ENCODE peak calls at places on chromosomes 11 and 22, in nine cellular contexts. C is MV-4-11, L is HT1080, Z is T-cell, F is smooth muscle cell of the brain vasculature, N is activated T-helper 1 cell treated with Interleukin-2 at 50 U/mL for 16 hours, O is GM13977, D is GM12891, E is naive B cell. T is an unnamed sample.

GRCh38 chr11:69300124-69301032 is 6.4 kb downstream of the MYEOV start:
- DNase-seq in O (no peak), C (no peak), Z (no peak), N (no peak), D (no peak), E (no peak), L (peak), F (no peak), T (peak)

GRCh38 chr11:2442554-2442953 is 1.8 kb downstream of the TRPM5 start:
- DNase-seq in F (no peak), C (no peak), D (no peak), N (no peak), L (no peak), Z (peak), E (no peak), O (no peak), T (no peak)

GRCh38 chr22:38730411-38730871 is 24.7 kb downstream of the GTPBP1 start:
- DNase-seq in C (no peak), F (no peak), Z (no peak), N (no peak), D (no peak), O (no peak), E (no peak), L (no peak), T (no peak)

GRCh38 chr11:27116684-27117083 is 76.1 kb downstream of the BBOX1 start:
- DNase-seq in O (no peak), L (peak), F (peak), Z (no peak), C (no peak), N (no peak), D (no peak), E (no peak), T (no peak)

GRCh38 chr11:8080674-8081590 is at the start of gene TUB:
- DNase-seq in C (no peak), F (no peak), O (peak), N (no peak), Z (no peak), D (peak), L (no peak), E (no peak), T (peak)

GRCh38 chr22:19488884-19489843 is 9.4 kb downstream of the CDC45 start:
- DNase-seq in D (no peak), F (no peak), C (peak), O (no peak), Z (no peak), N (no peak), E (no peak), L (no peak), T (peak)

GRCh38 chr11:121237686-121238658 is 54.6 kb upstream of the SC5D start:
- DNase-seq in O (no peak), C (no peak), D (no peak), F (no peak), E (no peak), L (peak), N (no peak), Z (no peak), T (peak)

GRCh38 chr11:2728663-2729332 is 29.0 kb upstream of the KCNQ1OT1 start:
- DNase-seq in F (no peak), E (no peak), L (no peak), D (no peak), O (no peak), Z (no peak), N (no peak), C (no peak), T (no peak)

GRCh38 chr22:49587987-49588386 is 239.7 kb downstream of the BRD1 start:
- DNase-seq in D (no peak), C (no peak), N (no peak), F (no peak), E (no peak), O (no peak), L (no peak), Z (no peak), T (no peak)

GRCh38 chr11:132913886-132914285 is 618.4 kb downstream of the OPCML start:
- DNase-seq in Z (no peak), D (no peak), L (no peak), C (no peak), E (no peak), N (no peak), O (no peak), F (no peak), T (no peak)

GRCh38 chr22:47067911-47068654 is 305.6 kb downstream of the TBC1D22A start:
- DNase-seq in O (no peak), F (no peak), Z (no peak), C (no peak), L (no peak), N (no peak), E (no peak), D (no peak), T (no peak)

GRCh38 chr11:43907028-43907966 is 26.7 kb downstream of the ALKBH3 start:
- DNase-seq in C (no peak), F (no peak), N (no peak), E (no peak), O (no peak), L (no peak), Z (no peak), D (no peak), T (peak)

GRCh38 chr11:122439911-122440782 is 215.4 kb upstream of the UBASH3B start:
- DNase-seq in E (no peak), N (no peak), D (no peak), L (no peak), O (no peak), F (peak), C (no peak), Z (no peak), T (no peak)

GRCh38 chr11:117273550-117274289 is 17.4 kb upstream of the BACE1-AS start:
- DNase-seq in E (no peak), L (peak), Z (no peak), C (peak), F (peak), O (no peak), D (no peak), N (no peak), T (peak)